ENCODE peak calls at places on chromosomes 4 and X, in nine cellular contexts. C, R, S, J, X, U, P, E and K are unnamed samples.

GRCh38 chr4:2818351-2818939 is 25.2 kb upstream of the ADD1 start:
- DNase-seq in S (peak; percentile 60), P (no peak), C (no peak), R (no peak), E (peak; percentile 91), X (peak; percentile 69), J (no peak), U (peak; percentile 42), K (peak; percentile 54)

GRCh38 chr4:122899682-122900081 is 22.7 kb downstream of the NUDT6 start:
- DNase-seq in X (peak; percentile 66), C (no peak), J (no peak), U (no peak), R (no peak), E (no peak), S (no peak), P (no peak), K (peak; percentile 37)

GRCh38 chr4:25096553-25097443 is 63.5 kb downstream of the SEPSECS start:
- DNase-seq in R (no peak), E (no peak), P (no peak), S (no peak), C (no peak), U (no peak), X (no peak), J (no peak), K (no peak)

GRCh38 chrX:35115205-35115604 is 172.6 kb downstream of the FAM47B start:
- DNase-seq in C (no peak), S (no peak), E (no peak), X (no peak), U (no peak), R (no peak), J (no peak), P (no peak), K (peak; percentile 46)

GRCh38 chr4:122785099-122785498 is 41.5 kb upstream of the FGF2 start:
- DNase-seq in C (no peak), X (no peak), S (no peak), P (no peak), E (no peak), R (no peak), U (no peak), J (no peak), K (no peak)

GRCh38 chr4:37490391-37491347 is 195.5 kb downstream of the RELL1 start:
- DNase-seq in S (no peak), X (no peak), P (no peak), R (no peak), E (no peak), C (no peak), J (no peak), U (peak; percentile 53), K (no peak)

GRCh38 chrX:104419211-104419610 is 146.8 kb upstream of the IL1RAPL2 start:
- DNase-seq in E (no peak), C (no peak), J (peak; percentile 93), U (peak; percentile 11), S (no peak), X (no peak), R (no peak), P (no peak), K (peak; percentile 3)

GRCh38 chrX:5474282-5474681 is 754.4 kb downstream of the NLGN4X start:
- DNase-seq in J (peak; percentile 4), U (no peak), E (no peak), P (no peak), X (no peak), C (no peak), R (no peak), S (no peak), K (no peak)

GRCh38 chr4:165384608-165385007 is 5.8 kb downstream of the CPE start:
- DNase-seq in C (no peak), J (no peak), E (peak; percentile 66), X (peak; percentile 33), U (peak; percentile 60), R (no peak), P (no peak), S (no peak), K (peak; percentile 37)

GRCh38 chr4:147970003-147970402 is 238.1 kb downstream of the ARHGAP10 start:
- DNase-seq in E (no peak), R (no peak), X (no peak), C (no peak), P (no peak), S (no peak), U (no peak), J (no peak), K (no peak)

GRCh38 chr4:41177016-41177415 is 37.3 kb downstream of the APBB2 start:
- DNase-seq in U (peak; percentile 45), P (no peak), C (no peak), J (peak; percentile 61), X (no peak), R (no peak), E (no peak), S (no peak), K (peak; percentile 86)

GRCh38 chr4:118730683-118731082 is 45.5 kb downstream of the METTL14 start:
- DNase-seq in U (no peak), S (no peak), J (no peak), C (no peak), E (no peak), R (no peak), P (no peak), X (no peak), K (peak; percentile 52)

GRCh38 chr4:5500165-5500564 is 208.2 kb downstream of the EVC2 start:
- DNase-seq in U (no peak), P (no peak), S (no peak), C (no peak), J (peak; percentile 67), E (no peak), R (no peak), X (no peak), K (peak; percentile 54)

GRCh38 chr4:174553828-174554227 is 31.5 kb upstream of the HPGD start:
- DNase-seq in R (no peak), P (no peak), C (peak; percentile 11), S (no peak), E (no peak), J (peak; percentile 83), X (no peak), U (no peak), K (peak; percentile 88)

GRCh38 chr4:76539979-76540378 is 105.0 kb downstream of the SHROOM3 start:
- DNase-seq in C (no peak), J (no peak), S (no peak), R (no peak), U (peak; percentile 21), E (no peak), X (no peak), P (no peak), K (peak; percentile 69)

GRCh38 chrX:119759333-119759766 is 962 bp downstream of the SOWAHD start:
- DNase-seq in X (peak; percentile 29), S (peak; percentile 27), E (peak; percentile 29), U (no peak), R (no peak), P (no peak), J (no peak), C (no peak), K (no peak)

GRCh38 chr4:158444621-158445020 is 77.1 kb upstream of the RXFP1 start:
- DNase-seq in X (no peak), S (no peak), U (no peak), P (no peak), J (peak; percentile 53), E (no peak), R (no peak), C (no peak), K (peak; percentile 50)

GRCh38 chr4:178316211-178316610 is 874.0 kb upstream of the AGA start:
- DNase-seq in X (no peak), J (no peak), S (no peak), P (no peak), E (no peak), C (peak; percentile 92), U (no peak), R (no peak), K (no peak)

GRCh38 chr4:112277705-112278448 is 7.8 kb downstream of the TIFA start:
- DNase-seq in E (no peak), J (peak; percentile 19), U (no peak), C (no peak), S (no peak), R (no peak), X (no peak), P (no peak), K (no peak)

GRCh38 chr4:4727536-4727935 is 131.9 kb upstream of the MSX1 start:
- DNase-seq in J (no peak), S (no peak), X (no peak), E (no peak), C (no peak), R (no peak), P (no peak), U (no peak), K (no peak)

GRCh38 chrX:48956728-48957414 is 536 bp downstream of the OTUD5 start:
- DNase-seq in S (peak; percentile 33), X (no peak), E (no peak), J (no peak), P (no peak), C (peak; percentile 27), U (peak; percentile 27), R (no peak), K (peak; percentile 48)

GRCh38 chr4:109872950-109873656 is 25.2 kb downstream of the LRIT3 start:
- DNase-seq in E (no peak), R (no peak), U (no peak), J (no peak), X (no peak), C (no peak), S (no peak), P (no peak), K (no peak)
- TF ChIP-seq EZH2phosphoT487 in E (no peak), R (no peak), U (no peak), J (no peak), X (no peak), C (no peak), S (no peak), P (no peak), K (no peak)

GRCh38 chr4:78613522-78614311 is 62.1 kb downstream of the ANXA3 start:
- DNase-seq in R (no peak), J (no peak), U (no peak), P (no peak), X (no peak), C (peak; percentile 76), E (no peak), S (no peak), K (no peak)
- TF ChIP-seq EZH2phosphoT487 in R (no peak), J (no peak), U (no peak), P (no peak), X (no peak), C (no peak), E (no peak), S (no peak), K (no peak)

GRCh38 chrX:135170877-135171519 is at the start of gene CT55:
- DNase-seq in P (no peak), C (no peak), J (no peak), R (no peak), E (peak; percentile 31), X (peak; percentile 11), U (no peak), S (no peak), K (no peak)
- TF ChIP-seq EZH2phosphoT487 in P (no peak), C (no peak), J (no peak), R (no peak), E (no peak), X (no peak), U (no peak), S (no peak), K (no peak)

DNA sequence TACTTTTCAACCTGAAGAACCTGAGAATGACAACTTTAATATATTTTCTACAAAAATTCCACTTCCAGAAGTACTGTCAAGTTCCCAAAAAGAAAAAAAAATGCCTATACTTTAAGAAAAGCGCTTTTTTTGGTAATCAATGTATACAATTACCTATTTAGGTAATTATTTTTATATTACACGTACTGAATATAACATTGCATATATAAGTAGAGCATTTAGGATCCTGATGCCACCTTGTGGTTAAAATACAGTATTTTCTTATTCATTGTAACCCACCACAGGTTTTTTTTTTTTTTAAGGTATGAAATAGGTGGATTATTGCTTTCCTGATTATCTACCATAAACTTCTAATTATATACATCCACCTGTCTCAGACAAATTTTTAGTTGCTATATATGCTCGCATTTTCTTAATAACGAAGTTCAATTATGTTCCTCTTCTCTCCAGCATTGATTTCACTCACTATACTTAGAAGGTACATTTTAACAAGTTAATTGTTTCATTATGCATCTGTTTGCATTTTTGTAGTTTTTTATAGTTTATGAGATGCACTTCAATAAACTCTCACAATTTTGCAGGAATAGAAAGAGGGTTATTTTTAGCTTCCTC is 5.2 kb downstream of the MAP9 start:
- DNase-seq in J (peak; percentile 61), S (peak; percentile 35), R (peak; percentile 54), X (peak; percentile 35), U (peak; percentile 40), E (peak; percentile 35), P (peak; percentile 16), C (peak; percentile 56), K (peak; percentile 43)
- TF ChIP-seq EZH2phosphoT487 in J (no peak), S (no peak), R (no peak), X (no peak), U (no peak), E (no peak), P (no peak), C (no peak), K (no peak)